ENCODE peak calls at places on chromosomes 12 and 14, in eight cellular contexts. A, J, H, O, P, F, D and U are unnamed samples.

GRCh38 chr12:61610143-61610542 is 650.1 kb upstream of the USP15 start:
- DNase-seq in P (no peak), F (no peak), H (no peak), A (no peak), D (no peak), J (no peak), O (no peak), U (no peak)

GRCh38 chr12:28425531-28425930 is 235.3 kb downstream of the CCDC91 start:
- DNase-seq in F (no peak), J (no peak), D (no peak), P (no peak), O (no peak), H (no peak), A (no peak), U (no peak)

GRCh38 chr12:10372534-10372931 is 17.3 kb downstream of the KLRK1 start:
- DNase-seq in D (no peak), O (no peak), J (peak; percentile 36), F (no peak), P (no peak), A (no peak), H (no peak), U (no peak)

GRCh38 chr12:95641299-95641947 is 90.1 kb upstream of the USP44 start:
- DNase-seq in P (no peak), F (no peak), J (no peak), O (no peak), D (no peak), A (no peak), H (no peak), U (no peak)

GRCh38 chr12:45615268-45615667 is 114.2 kb upstream of the ARID2 start:
- DNase-seq in P (peak; percentile 59), J (no peak), A (no peak), H (peak; percentile 0), F (no peak), D (no peak), O (no peak), U (no peak)

GRCh38 chr12:55797068-55797467 is 20.5 kb downstream of the SARNP start:
- DNase-seq in P (peak; percentile 17), O (no peak), A (no peak), D (no peak), F (peak; percentile 50), H (no peak), J (no peak), U (no peak)

GRCh38 chr12:113314121-113314529 is 20.8 kb downstream of the SLC8B1 start:
- DNase-seq in J (no peak), P (no peak), F (no peak), D (no peak), O (no peak), H (no peak), A (no peak), U (no peak)

GRCh38 chr12:75491169-75491568 is 10.6 kb downstream of the GLIPR1 start:
- DNase-seq in D (no peak), H (no peak), A (no peak), F (no peak), J (no peak), O (no peak), P (no peak), U (no peak)

GRCh38 chr12:96986883-96987523 is 79.9 kb downstream of the NEDD1 start:
- DNase-seq in A (no peak), P (peak; percentile 7), O (no peak), J (no peak), F (peak; percentile 54), H (peak; percentile 80), D (no peak), U (no peak)

GRCh38 chr12:57603758-57604453 is 718 bp upstream of the DTX3 start:
- DNase-seq in O (no peak), D (no peak), F (peak; percentile 69), P (peak; percentile 45), A (no peak), H (no peak), J (peak; percentile 60), U (no peak)

GRCh38 chr14:100159107-100159864 is at the start of gene DEGS2:
- DNase-seq in J (peak; percentile 28), O (peak; percentile 61), D (peak; percentile 45), A (no peak), F (peak; percentile 99), P (no peak), H (peak; percentile 72), U (peak; percentile 55)

GRCh38 chr12:129550353-129550752 is 353.5 kb downstream of the TMEM132D start:
- DNase-seq in J (no peak), A (no peak), F (no peak), O (no peak), D (no peak), P (no peak), H (peak; percentile 98), U (no peak)

GRCh38 chr14:103207038-103207403 is 83.8 kb downstream of the TNFAIP2 start:
- DNase-seq in A (no peak), O (no peak), D (no peak), J (peak; percentile 88), H (no peak), F (peak; percentile 89), P (peak; percentile 14), U (no peak)

GRCh38 chr12:114409796-114410520 is 4.0 kb upstream of the TBX5 start:
- DNase-seq in H (no peak), A (no peak), O (no peak), D (no peak), P (no peak), F (peak; percentile 17), J (no peak), U (no peak)

GRCh38 chr14:102999227-102999895 is 58.0 kb downstream of the CDC42BPB start:
- DNase-seq in F (no peak), P (no peak), O (no peak), A (no peak), D (no peak), H (no peak), J (no peak), U (no peak)

GRCh38 chr12:5718680-5719079 is 226.4 kb downstream of the ANO2 start:
- DNase-seq in J (peak; percentile 62), P (no peak), D (no peak), H (no peak), O (no peak), F (no peak), A (peak; percentile 71), U (no peak)

GRCh38 chr14:72535485-72535884 is 358.4 kb downstream of the DPF3 start:
- DNase-seq in F (no peak), H (no peak), A (no peak), D (no peak), J (no peak), O (no peak), P (no peak), U (no peak)

GRCh38 chr14:85529803-85530574 is at the start of gene FLRT2:
- DNase-seq in D (no peak), F (peak; percentile 70), P (peak; percentile 59), A (no peak), O (no peak), H (no peak), J (peak; percentile 74), U (no peak)

GRCh38 chr12:14416658-14417057 is 51.2 kb downstream of the ATF7IP start:
- DNase-seq in D (peak; percentile 26), F (peak; percentile 16), P (peak; percentile 79), J (no peak), A (no peak), O (no peak), H (peak; percentile 24), U (peak; percentile 36)

GRCh38 chr14:100239840-100240724 is 1.1 kb downstream of the YY1 start:
- DNase-seq in D (peak; percentile 81), P (peak; percentile 92), O (peak; percentile 81), H (peak; percentile 87), F (peak; percentile 96), J (peak; percentile 92), A (peak; percentile 93), U (peak; percentile 81)

GRCh38 chr12:99282086-99282485 is 365.5 kb upstream of the GARIN6 start:
- DNase-seq in F (no peak), J (no peak), H (no peak), P (no peak), D (no peak), O (no peak), A (no peak), U (no peak)

GRCh38 chr14:99320105-99320572 is 48.1 kb upstream of the BCL11B start:
- DNase-seq in F (peak; percentile 95), D (peak; percentile 68), J (no peak), H (peak; percentile 48), O (peak; percentile 54), A (peak; percentile 62), P (peak; percentile 20), U (peak; percentile 45)

GRCh38 chr12:53751336-53752191 is at the start of gene CISTR:
- DNase-seq in J (peak; percentile 41), O (no peak), P (no peak), A (no peak), H (no peak), D (peak; percentile 20), F (peak; percentile 80), U (no peak)

GRCh38 chr14:77314043-77314442 is 6.6 kb downstream of the POMT2 start:
- DNase-seq in O (no peak), F (no peak), P (peak; percentile 95), A (no peak), D (no peak), H (no peak), J (no peak), U (no peak)

GRCh38 chr12:88934163-88934747 is 354.0 kb upstream of the KITLG start:
- DNase-seq in A (no peak), O (no peak), D (no peak), J (no peak), P (peak; percentile 50), H (no peak), F (no peak), U (no peak)

GRCh38 chr14:91311284-91311662 is 66.8 kb upstream of the GPR68 start:
- DNase-seq in D (peak; percentile 59), J (no peak), P (no peak), H (no peak), A (no peak), O (peak; percentile 52), F (no peak), U (peak; percentile 28)

GRCh38 chr12:23585782-23586163 is 363.7 kb downstream of the SOX5 start:
- DNase-seq in D (no peak), H (no peak), P (no peak), A (no peak), O (no peak), J (no peak), F (peak; percentile 45), U (no peak)